ENCODE peak calls at places on chromosomes 6 and 20, in eight cellular contexts. One of them, this sample, is unnamed.

GRCh38 chr6:149960488-149960887 is 3.3 kb upstream of the ULBP1 start:
- DNase-seq in hepatocyte: no peak
- DNase-seq in OCI-LY7: no peak
- DNase-seq in GM23338: no peak
- DNase-seq in gastrocnemius medialis: no peak
- DNase-seq in fibroblast of lung: no peak
- DNase-seq in left lung: no peak
- DNase-seq in HCT116: no peak
- DNase-seq in this sample: no peak

GRCh38 chr6:163965426-163966348 is 551.2 kb downstream of the QKI start:
- DNase-seq in hepatocyte: peak; percentile 71
- DNase-seq in OCI-LY7: no peak
- DNase-seq in GM23338: no peak
- DNase-seq in gastrocnemius medialis: peak; percentile 79
- DNase-seq in fibroblast of lung: no peak
- DNase-seq in left lung: no peak
- DNase-seq in HCT116: no peak
- DNase-seq in this sample: no peak

GRCh38 chr6:56364482-56365313 is 117.3 kb upstream of the COL21A1 start:
- DNase-seq in hepatocyte: no peak
- DNase-seq in OCI-LY7: no peak
- DNase-seq in GM23338: no peak
- DNase-seq in gastrocnemius medialis: no peak
- DNase-seq in fibroblast of lung: peak; percentile 71
- DNase-seq in left lung: no peak
- DNase-seq in HCT116: no peak
- DNase-seq in this sample: no peak

GRCh38 chr6:133888931-133889556 is at the start of gene TCF21:
- DNase-seq in hepatocyte: peak; percentile 51
- DNase-seq in OCI-LY7: no peak
- DNase-seq in GM23338: peak; percentile 84
- DNase-seq in gastrocnemius medialis: no peak
- DNase-seq in fibroblast of lung: peak; percentile 91
- DNase-seq in left lung: no peak
- DNase-seq in HCT116: no peak
- DNase-seq in this sample: peak; percentile 86

GRCh38 chr6:81752969-81753708 is 658 bp upstream of the TENT5A start:
- DNase-seq in hepatocyte: peak; percentile 96
- DNase-seq in OCI-LY7: no peak
- DNase-seq in GM23338: peak; percentile 71
- DNase-seq in gastrocnemius medialis: peak; percentile 87
- DNase-seq in fibroblast of lung: peak; percentile 88
- DNase-seq in left lung: peak; percentile 94
- DNase-seq in HCT116: peak; percentile 69
- DNase-seq in this sample: peak; percentile 96

GRCh38 chr6:134436950-134437349 is 119.0 kb upstream of the SGK1 start:
- DNase-seq in hepatocyte: no peak
- DNase-seq in OCI-LY7: peak; percentile 23
- DNase-seq in GM23338: no peak
- DNase-seq in gastrocnemius medialis: no peak
- DNase-seq in fibroblast of lung: peak; percentile 77
- DNase-seq in left lung: no peak
- DNase-seq in HCT116: no peak
- DNase-seq in this sample: no peak

GRCh38 chr6:108914235-108915022 is 66.2 kb downstream of the ARMC2 start:
- DNase-seq in hepatocyte: no peak
- DNase-seq in OCI-LY7: peak; percentile 64
- DNase-seq in GM23338: peak; percentile 89
- DNase-seq in gastrocnemius medialis: no peak
- DNase-seq in fibroblast of lung: peak; percentile 51
- DNase-seq in left lung: no peak
- DNase-seq in HCT116: peak; percentile 32
- DNase-seq in this sample: no peak

GRCh38 chr6:82712826-82713225 is 349.2 kb downstream of the TPBG start:
- DNase-seq in hepatocyte: no peak
- DNase-seq in OCI-LY7: peak; percentile 19
- DNase-seq in GM23338: peak; percentile 36
- DNase-seq in gastrocnemius medialis: no peak
- DNase-seq in fibroblast of lung: peak; percentile 5
- DNase-seq in left lung: no peak
- DNase-seq in HCT116: no peak
- DNase-seq in this sample: no peak

GRCh38 chr6:146892283-146892612 is 293.5 kb downstream of the ADGB start:
- DNase-seq in hepatocyte: no peak
- DNase-seq in OCI-LY7: no peak
- DNase-seq in GM23338: no peak
- DNase-seq in gastrocnemius medialis: no peak
- DNase-seq in fibroblast of lung: no peak
- DNase-seq in left lung: no peak
- DNase-seq in HCT116: no peak
- DNase-seq in this sample: no peak

GRCh38 chr20:54110457-54110856 is 40.1 kb upstream of the BCAS1 start:
- DNase-seq in hepatocyte: no peak
- DNase-seq in OCI-LY7: no peak
- DNase-seq in GM23338: no peak
- DNase-seq in gastrocnemius medialis: no peak
- DNase-seq in fibroblast of lung: no peak
- DNase-seq in left lung: no peak
- DNase-seq in HCT116: no peak
- DNase-seq in this sample: no peak

GRCh38 chr20:1202762-1203504 is at the start of gene C20orf202:
- DNase-seq in hepatocyte: no peak
- DNase-seq in OCI-LY7: no peak
- DNase-seq in GM23338: no peak
- DNase-seq in gastrocnemius medialis: no peak
- DNase-seq in fibroblast of lung: no peak
- DNase-seq in left lung: no peak
- DNase-seq in HCT116: no peak
- DNase-seq in this sample: no peak

GRCh38 chr6:73329201-73329600 is 24.9 kb downstream of the DPPA5 start:
- DNase-seq in hepatocyte: no peak
- DNase-seq in OCI-LY7: no peak
- DNase-seq in GM23338: no peak
- DNase-seq in gastrocnemius medialis: no peak
- DNase-seq in fibroblast of lung: no peak
- DNase-seq in left lung: no peak
- DNase-seq in HCT116: no peak
- DNase-seq in this sample: no peak

GRCh38 chr6:84422380-84422968 is 195.0 kb upstream of the CEP162 start:
- DNase-seq in hepatocyte: peak; percentile 75
- DNase-seq in OCI-LY7: no peak
- DNase-seq in GM23338: peak; percentile 83
- DNase-seq in gastrocnemius medialis: no peak
- DNase-seq in fibroblast of lung: peak; percentile 79
- DNase-seq in left lung: no peak
- DNase-seq in HCT116: peak; percentile 31
- DNase-seq in this sample: no peak

GRCh38 chr20:19975901-19976300 is 41.3 kb upstream of the NAA20 start:
- DNase-seq in hepatocyte: no peak
- DNase-seq in OCI-LY7: no peak
- DNase-seq in GM23338: no peak
- DNase-seq in gastrocnemius medialis: peak; percentile 43
- DNase-seq in fibroblast of lung: peak; percentile 49
- DNase-seq in left lung: no peak
- DNase-seq in HCT116: no peak
- DNase-seq in this sample: no peak

GRCh38 chr6:17621003-17621402 is 20.9 kb downstream of the FAM8A1 start:
- DNase-seq in hepatocyte: no peak
- DNase-seq in OCI-LY7: peak; percentile 24
- DNase-seq in GM23338: no peak
- DNase-seq in gastrocnemius medialis: no peak
- DNase-seq in fibroblast of lung: no peak
- DNase-seq in left lung: no peak
- DNase-seq in HCT116: no peak
- DNase-seq in this sample: no peak

GRCh38 chr6:56875961-56876360 is 78.9 kb upstream of the BEND6 start:
- DNase-seq in hepatocyte: peak; percentile 65
- DNase-seq in OCI-LY7: no peak
- DNase-seq in GM23338: no peak
- DNase-seq in gastrocnemius medialis: no peak
- DNase-seq in fibroblast of lung: no peak
- DNase-seq in left lung: no peak
- DNase-seq in HCT116: no peak
- DNase-seq in this sample: no peak

GRCh38 chr6:161035981-161036263 is 44.4 kb downstream of the MAP3K4 start:
- DNase-seq in hepatocyte: no peak
- DNase-seq in OCI-LY7: no peak
- DNase-seq in GM23338: no peak
- DNase-seq in gastrocnemius medialis: no peak
- DNase-seq in fibroblast of lung: no peak
- DNase-seq in left lung: no peak
- DNase-seq in HCT116: no peak
- DNase-seq in this sample: no peak

GRCh38 chr6:128600397-128600951 is 80.1 kb upstream of the PTPRK start:
- DNase-seq in hepatocyte: peak; percentile 14
- DNase-seq in OCI-LY7: no peak
- DNase-seq in GM23338: peak; percentile 16
- DNase-seq in gastrocnemius medialis: no peak
- DNase-seq in fibroblast of lung: peak; percentile 93
- DNase-seq in left lung: no peak
- DNase-seq in HCT116: no peak
- DNase-seq in this sample: no peak

DNA sequence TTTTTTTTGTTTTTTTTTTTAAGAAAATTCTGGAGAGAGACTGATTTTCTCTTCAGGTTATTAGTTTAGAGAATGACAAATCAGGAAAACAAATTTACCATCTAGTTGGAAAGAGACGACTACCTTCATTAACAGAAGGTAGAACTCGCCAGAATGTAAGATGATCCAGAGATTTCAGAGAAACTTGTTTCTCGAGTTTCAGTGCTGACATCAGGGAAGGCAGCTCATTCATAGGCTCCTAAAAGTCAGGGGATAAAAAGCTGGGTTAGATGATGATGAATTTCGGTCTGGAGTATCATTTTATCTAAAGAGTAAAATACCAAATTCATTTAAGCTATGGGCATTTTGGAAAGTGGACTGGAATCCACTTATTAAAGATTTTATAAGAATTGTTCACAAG is 27.9 kb downstream of the ZNF334 start:
- DNase-seq in hepatocyte: no peak
- DNase-seq in OCI-LY7: no peak
- DNase-seq in GM23338: peak; percentile 41
- DNase-seq in gastrocnemius medialis: no peak
- DNase-seq in fibroblast of lung: peak; percentile 7
- DNase-seq in left lung: no peak
- DNase-seq in HCT116: no peak
- DNase-seq in this sample: no peak
- TF ChIP-seq CTCF in hepatocyte: no peak
- TF ChIP-seq CTCF in OCI-LY7: no peak
- TF ChIP-seq CTCF in GM23338: no peak
- TF ChIP-seq CTCF in gastrocnemius medialis: no peak
- TF ChIP-seq CTCF in fibroblast of lung: no peak
- TF ChIP-seq CTCF in left lung: no peak
- TF ChIP-seq CTCF in HCT116: no peak
- TF ChIP-seq CTCF in this sample: no peak

GRCh38 chr6:30450548-30450907 is 38.8 kb upstream of the HLA-E start:
- DNase-seq in hepatocyte: no peak
- DNase-seq in OCI-LY7: no peak
- DNase-seq in GM23338: peak; percentile 3
- DNase-seq in gastrocnemius medialis: no peak
- DNase-seq in fibroblast of lung: no peak
- DNase-seq in left lung: no peak
- DNase-seq in HCT116: no peak
- DNase-seq in this sample: no peak
- H3K4me3 ChIP-seq in hepatocyte: no peak overlapping the region
- H3K4me3 ChIP-seq in OCI-LY7: no peak overlapping the region
- H3K4me3 ChIP-seq in GM23338: peak overlapping the region; percentile 36
- H3K4me3 ChIP-seq in gastrocnemius medialis: no peak overlapping the region
- H3K4me3 ChIP-seq in fibroblast of lung: no peak overlapping the region
- H3K4me3 ChIP-seq in left lung: no peak overlapping the region
- H3K4me3 ChIP-seq in HCT116: no peak overlapping the region
- H3K4me3 ChIP-seq in this sample: no peak overlapping the region

DNA sequence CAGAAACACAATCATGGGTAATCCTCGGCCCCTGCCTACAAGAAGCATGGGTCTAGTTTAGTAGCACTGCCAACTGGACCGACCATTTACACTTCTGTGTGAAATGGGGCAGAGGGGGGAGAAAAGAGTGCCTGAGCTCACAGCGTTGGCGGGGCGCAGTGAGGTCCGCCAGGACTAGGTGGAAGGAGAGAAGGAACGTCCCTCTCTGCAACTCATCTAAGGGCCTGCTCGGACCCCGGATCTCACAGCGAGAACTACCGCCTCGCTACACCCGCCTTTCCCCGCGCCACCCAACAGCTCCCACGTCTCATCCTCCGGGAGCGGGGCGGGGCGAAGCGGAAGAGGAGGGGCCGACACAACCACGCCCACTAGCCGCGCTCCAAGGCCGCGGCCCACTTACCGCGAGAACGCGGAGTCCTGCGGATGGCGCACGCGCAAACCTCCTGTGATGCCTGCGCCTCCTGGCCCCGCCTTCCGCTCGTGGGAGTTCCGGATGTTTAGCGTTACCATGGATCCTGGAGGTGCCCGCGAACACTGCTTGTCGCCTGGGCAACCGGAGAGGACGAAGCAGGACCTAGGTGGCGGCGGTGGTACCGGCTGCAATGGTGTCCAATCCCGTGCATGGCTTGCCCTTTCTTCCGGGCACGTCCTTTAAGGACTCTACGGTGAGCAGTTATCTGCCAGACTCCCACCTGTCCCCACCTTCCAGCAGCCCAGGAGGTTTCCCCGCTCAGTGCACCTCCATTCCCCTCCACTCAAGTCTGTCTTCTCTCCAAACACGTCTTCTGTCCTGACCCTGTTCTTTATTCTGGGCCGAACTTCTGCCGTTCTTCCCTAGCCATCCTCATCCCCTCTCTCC is at the start of gene EFHC1:
- DNase-seq in hepatocyte: peak; percentile 100
- DNase-seq in OCI-LY7: peak; percentile 99
- DNase-seq in GM23338: peak; percentile 98
- DNase-seq in gastrocnemius medialis: peak; percentile 96
- DNase-seq in fibroblast of lung: peak; percentile 97
- DNase-seq in left lung: peak; percentile 99
- DNase-seq in HCT116: peak; percentile 94
- DNase-seq in this sample: peak; percentile 100
- H3K4me1 ChIP-seq in hepatocyte: peaks cover 19% of the 10 kb centered on the region
- H3K4me1 ChIP-seq in OCI-LY7: peaks cover 56% of the 10 kb centered on the region
- H3K4me1 ChIP-seq in GM23338: no peaks in the 10 kb centered on the region
- H3K4me1 ChIP-seq in gastrocnemius medialis: peaks cover 9% of the 10 kb centered on the region
- H3K4me1 ChIP-seq in fibroblast of lung: peaks cover 17% of the 10 kb centered on the region
- H3K4me1 ChIP-seq in left lung: peaks cover 19% of the 10 kb centered on the region
- H3K4me1 ChIP-seq in HCT116: peaks cover 67% of the 10 kb centered on the region
- H3K4me1 ChIP-seq in this sample: peaks cover 5% of the 10 kb centered on the region

DNA sequence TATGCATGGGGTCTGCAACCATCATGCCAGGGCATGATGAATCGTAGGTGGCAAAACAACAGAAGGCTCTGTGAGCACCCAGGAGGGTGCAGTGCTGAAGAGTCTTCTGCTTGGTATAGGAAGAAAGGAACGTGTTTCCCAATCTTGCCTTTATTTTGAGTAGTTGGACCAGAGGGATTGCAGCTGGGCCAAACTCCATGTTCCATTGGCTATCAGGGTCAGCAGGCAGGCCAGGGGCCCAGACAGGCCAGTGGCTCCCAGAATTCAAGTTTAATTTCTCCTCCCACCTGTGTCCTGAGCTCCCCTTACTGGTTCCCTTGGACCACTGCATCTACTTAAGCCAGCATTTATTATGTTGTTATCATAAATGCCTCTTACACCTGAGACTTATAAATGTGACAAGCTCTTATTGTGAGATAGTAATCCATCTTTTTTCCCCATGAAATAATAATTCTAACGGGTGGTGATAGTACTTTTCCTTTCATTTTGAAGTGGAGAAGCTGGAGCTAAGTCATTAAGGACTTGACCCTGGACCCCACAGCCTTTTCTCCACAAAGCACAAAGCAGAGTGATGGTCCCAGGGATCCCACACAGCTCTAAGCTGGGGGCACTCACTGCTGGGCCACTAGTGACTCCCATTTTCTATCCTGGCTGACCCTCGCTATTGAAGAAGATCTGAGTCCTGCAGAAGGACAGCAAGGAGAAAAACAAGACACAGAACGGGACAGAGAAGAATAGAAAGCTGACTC is 809 bp upstream of the TRIM38 start:
- DNase-seq in hepatocyte: no peak
- DNase-seq in OCI-LY7: peak; percentile 34
- DNase-seq in GM23338: peak; percentile 9
- DNase-seq in gastrocnemius medialis: no peak
- DNase-seq in fibroblast of lung: no peak
- DNase-seq in left lung: no peak
- DNase-seq in HCT116: no peak
- DNase-seq in this sample: no peak
- TF ChIP-seq CTCF in hepatocyte: no peak
- TF ChIP-seq CTCF in OCI-LY7: peak; percentile 64
- TF ChIP-seq CTCF in GM23338: peak; percentile 17
- TF ChIP-seq CTCF in gastrocnemius medialis: no peak
- TF ChIP-seq CTCF in fibroblast of lung: peak; percentile 6
- TF ChIP-seq CTCF in left lung: no peak
- TF ChIP-seq CTCF in HCT116: no peak
- TF ChIP-seq CTCF in this sample: no peak

This sample was measured in ovary.